ENCODE peak calls at places on chromosomes 6 and 20, in four cellular contexts. One of them, this sample, is unnamed.

GRCh38 chr20:61528591-61528990 is 276.5 kb downstream of the CDH4 start:
- DNase-seq in NCI-H1694 treated with DMSO at 0.1 percent for 48 hours: no peak
- DNase-seq in 8988T: no peak
- DNase-seq in uterus: no peak
- DNase-seq in this sample: no peak

GRCh38 chr6:127328043-127328442 is 15.4 kb downstream of the ECHDC1 start:
- DNase-seq in 8988T: no peak
- DNase-seq in uterus: no peak
- DNase-seq in NCI-H1694 treated with DMSO at 0.1 percent for 48 hours: no peak
- DNase-seq in this sample: no peak

GRCh38 chr6:19803331-19804330 is 33.5 kb upstream of the ID4 start:
- DNase-seq in 8988T: no peak
- DNase-seq in uterus: no peak
- DNase-seq in NCI-H1694 treated with DMSO at 0.1 percent for 48 hours: no peak
- DNase-seq in this sample: no peak

GRCh38 chr20:36663026-36663425 is 17.0 kb upstream of the SLA2 start:
- DNase-seq in NCI-H1694 treated with DMSO at 0.1 percent for 48 hours: no peak
- DNase-seq in 8988T: no peak
- DNase-seq in uterus: no peak
- DNase-seq in this sample: no peak

GRCh38 chr6:128532110-128532509 is 11.7 kb upstream of the PTPRK start:
- DNase-seq in uterus: no peak
- DNase-seq in 8988T: no peak
- DNase-seq in NCI-H1694 treated with DMSO at 0.1 percent for 48 hours: peak
- DNase-seq in this sample: no peak

GRCh38 chr6:110097443-110097842 is 82.0 kb downstream of the WASF1 start:
- DNase-seq in uterus: no peak
- DNase-seq in 8988T: no peak
- DNase-seq in NCI-H1694 treated with DMSO at 0.1 percent for 48 hours: no peak
- DNase-seq in this sample: no peak

GRCh38 chr6:155461636-155462035 is 6.0 kb upstream of the NOX3 start:
- DNase-seq in uterus: peak
- DNase-seq in 8988T: no peak
- DNase-seq in NCI-H1694 treated with DMSO at 0.1 percent for 48 hours: no peak
- DNase-seq in this sample: no peak

GRCh38 chr20:64001607-64002011 is 20.7 kb downstream of the PRPF6 start:
- DNase-seq in uterus: no peak
- DNase-seq in 8988T: no peak
- DNase-seq in NCI-H1694 treated with DMSO at 0.1 percent for 48 hours: peak
- DNase-seq in this sample: no peak

GRCh38 chr6:111711476-111711875 is 105.8 kb upstream of the TRAF3IP2 start:
- DNase-seq in NCI-H1694 treated with DMSO at 0.1 percent for 48 hours: peak
- DNase-seq in uterus: no peak
- DNase-seq in 8988T: no peak
- DNase-seq in this sample: peak

GRCh38 chr20:20289331-20289730 is 78.6 kb upstream of the INSM1 start:
- DNase-seq in NCI-H1694 treated with DMSO at 0.1 percent for 48 hours: no peak
- DNase-seq in uterus: no peak
- DNase-seq in 8988T: no peak
- DNase-seq in this sample: no peak

GRCh38 chr20:3032624-3033023 is 10.8 kb upstream of the GNRH2 start:
- DNase-seq in NCI-H1694 treated with DMSO at 0.1 percent for 48 hours: no peak
- DNase-seq in 8988T: no peak
- DNase-seq in uterus: no peak
- DNase-seq in this sample: no peak

GRCh38 chr20:62598761-62599194 is 43.5 kb upstream of the SLCO4A1 start:
- DNase-seq in NCI-H1694 treated with DMSO at 0.1 percent for 48 hours: no peak
- DNase-seq in 8988T: peak
- DNase-seq in uterus: no peak
- DNase-seq in this sample: no peak

GRCh38 chr6:133951881-133952814 is 876 bp upstream of the TBPL1 start:
- DNase-seq in 8988T: peak
- DNase-seq in NCI-H1694 treated with DMSO at 0.1 percent for 48 hours: peak
- DNase-seq in uterus: peak
- DNase-seq in this sample: peak

GRCh38 chr6:395432-396125 is 4.0 kb downstream of the IRF4 start:
- DNase-seq in 8988T: peak
- DNase-seq in uterus: no peak
- DNase-seq in NCI-H1694 treated with DMSO at 0.1 percent for 48 hours: no peak
- DNase-seq in this sample: no peak

GRCh38 chr6:31898200-31899011 is 908 bp upstream of the EHMT2 start:
- DNase-seq in NCI-H1694 treated with DMSO at 0.1 percent for 48 hours: peak
- DNase-seq in 8988T: no peak
- DNase-seq in uterus: no peak
- DNase-seq in this sample: no peak

GRCh38 chr6:113120577-113121285 is 736.4 kb upstream of the MARCKS start:
- DNase-seq in uterus: no peak
- DNase-seq in NCI-H1694 treated with DMSO at 0.1 percent for 48 hours: no peak
- DNase-seq in 8988T: no peak
- DNase-seq in this sample: no peak

GRCh38 chr6:158955265-158955664 is 44.7 kb downstream of the RSPH3 start:
- DNase-seq in NCI-H1694 treated with DMSO at 0.1 percent for 48 hours: no peak
- DNase-seq in 8988T: no peak
- DNase-seq in uterus: no peak
- DNase-seq in this sample: no peak

GRCh38 chr6:116363759-116364158 is 7.0 kb upstream of the DSE start:
- DNase-seq in 8988T: no peak
- DNase-seq in NCI-H1694 treated with DMSO at 0.1 percent for 48 hours: no peak
- DNase-seq in uterus: no peak
- DNase-seq in this sample: no peak

GRCh38 chr20:14553774-14554524 is 216.5 kb upstream of the FLRT3 start:
- DNase-seq in 8988T: no peak
- DNase-seq in uterus: no peak
- DNase-seq in NCI-H1694 treated with DMSO at 0.1 percent for 48 hours: no peak
- DNase-seq in this sample: no peak

GRCh38 chr20:35610833-35611427 is 4.7 kb upstream of the SPAG4 start:
- DNase-seq in uterus: no peak
- DNase-seq in 8988T: no peak
- DNase-seq in NCI-H1694 treated with DMSO at 0.1 percent for 48 hours: no peak
- DNase-seq in this sample: no peak

GRCh38 chr20:2983508-2983907 is 59.9 kb upstream of the GNRH2 start:
- DNase-seq in uterus: no peak
- DNase-seq in 8988T: no peak
- DNase-seq in NCI-H1694 treated with DMSO at 0.1 percent for 48 hours: no peak
- DNase-seq in this sample: no peak

GRCh38 chr6:121838842-121839241 is 403.4 kb downstream of the GJA1 start:
- DNase-seq in uterus: no peak
- DNase-seq in NCI-H1694 treated with DMSO at 0.1 percent for 48 hours: no peak
- DNase-seq in 8988T: no peak
- DNase-seq in this sample: peak

GRCh38 chr6:95599691-95600090 is 22.4 kb downstream of the MANEA start:
- DNase-seq in uterus: no peak
- DNase-seq in 8988T: no peak
- DNase-seq in NCI-H1694 treated with DMSO at 0.1 percent for 48 hours: no peak
- DNase-seq in this sample: no peak

GRCh38 chr6:110095101-110095500 is 84.4 kb downstream of the WASF1 start:
- DNase-seq in NCI-H1694 treated with DMSO at 0.1 percent for 48 hours: no peak
- DNase-seq in uterus: no peak
- DNase-seq in 8988T: no peak
- DNase-seq in this sample: no peak

GRCh38 chr6:33197431-33198048 is 2.9 kb downstream of the RXRB start:
- DNase-seq in 8988T: peak
- DNase-seq in NCI-H1694 treated with DMSO at 0.1 percent for 48 hours: peak
- DNase-seq in uterus: no peak
- DNase-seq in this sample: no peak

GRCh38 chr20:63116412-63117106 is 99.4 kb downstream of the YTHDF1 start:
- DNase-seq in 8988T: no peak
- DNase-seq in uterus: no peak
- DNase-seq in NCI-H1694 treated with DMSO at 0.1 percent for 48 hours: no peak
- DNase-seq in this sample: no peak

GRCh38 chr6:1075444-1075843 is 236.5 kb upstream of the FOXQ1 start:
- DNase-seq in uterus: no peak
- DNase-seq in NCI-H1694 treated with DMSO at 0.1 percent for 48 hours: no peak
- DNase-seq in 8988T: no peak
- DNase-seq in this sample: no peak

GRCh38 chr6:12458558-12458957 is 168.4 kb downstream of the EDN1 start:
- DNase-seq in 8988T: no peak
- DNase-seq in uterus: no peak
- DNase-seq in NCI-H1694 treated with DMSO at 0.1 percent for 48 hours: no peak
- DNase-seq in this sample: no peak

GRCh38 chr6:165616116-165616515 is 46.9 kb downstream of the PDE10A start:
- DNase-seq in uterus: no peak
- DNase-seq in NCI-H1694 treated with DMSO at 0.1 percent for 48 hours: no peak
- DNase-seq in 8988T: no peak
- DNase-seq in this sample: no peak

GRCh38 chr6:16872543-16873230 is 111.4 kb upstream of the ATXN1 start:
- DNase-seq in 8988T: no peak
- DNase-seq in NCI-H1694 treated with DMSO at 0.1 percent for 48 hours: no peak
- DNase-seq in uterus: no peak
- DNase-seq in this sample: no peak

GRCh38 chr20:35539756-35540212 is 2.1 kb upstream of the ERGIC3 start:
- DNase-seq in NCI-H1694 treated with DMSO at 0.1 percent for 48 hours: no peak
- DNase-seq in uterus: no peak
- DNase-seq in 8988T: no peak
- DNase-seq in this sample: no peak

GRCh38 chr20:1341561-1342265 is 12.8 kb upstream of the SDCBP2 start:
- DNase-seq in 8988T: no peak
- DNase-seq in NCI-H1694 treated with DMSO at 0.1 percent for 48 hours: no peak
- DNase-seq in uterus: no peak
- DNase-seq in this sample: no peak

GRCh38 chr6:109978174-109979032 is at the start of gene GPR6:
- DNase-seq in 8988T: peak
- DNase-seq in NCI-H1694 treated with DMSO at 0.1 percent for 48 hours: peak
- DNase-seq in uterus: peak
- DNase-seq in this sample: peak